ENCODE peak calls at places on chromosome 20, in six cellular contexts. One of them, this sample, is unnamed.

GRCh38 chr20:58135441-58136170 is 92.8 kb downstream of the ANKRD60 start:
- DNase-seq in left cardiac atrium: no peak
- DNase-seq in germinal center: no peak
- DNase-seq in heart left ventricle: no peak
- DNase-seq in Daoy: no peak
- DNase-seq in T-helper 9 cell: no peak
- DNase-seq in this sample: no peak

GRCh38 chr20:33812673-33813462 is 1.7 kb downstream of the CHMP4B start:
- DNase-seq in left cardiac atrium: no peak
- DNase-seq in germinal center: no peak
- DNase-seq in heart left ventricle: no peak
- DNase-seq in Daoy: no peak
- DNase-seq in T-helper 9 cell: no peak
- DNase-seq in this sample: no peak

GRCh38 chr20:5612476-5613291 is 137.5 kb upstream of the SHLD1 start:
- DNase-seq in left cardiac atrium: no peak
- DNase-seq in germinal center: no peak
- DNase-seq in heart left ventricle: no peak
- DNase-seq in Daoy: no peak
- DNase-seq in T-helper 9 cell: no peak
- DNase-seq in this sample: no peak

GRCh38 chr20:6698056-6698455 is 69.4 kb upstream of the BMP2 start:
- DNase-seq in left cardiac atrium: no peak
- DNase-seq in germinal center: no peak
- DNase-seq in heart left ventricle: no peak
- DNase-seq in Daoy: peak
- DNase-seq in T-helper 9 cell: no peak
- DNase-seq in this sample: no peak

GRCh38 chr20:22771706-22772105 is 187.3 kb upstream of the FOXA2 start:
- DNase-seq in left cardiac atrium: no peak
- DNase-seq in germinal center: no peak
- DNase-seq in heart left ventricle: no peak
- DNase-seq in Daoy: peak
- DNase-seq in T-helper 9 cell: no peak
- DNase-seq in this sample: no peak

GRCh38 chr20:17786221-17786718 is 86.5 kb downstream of the BANF2 start:
- DNase-seq in left cardiac atrium: peak
- DNase-seq in germinal center: no peak
- DNase-seq in heart left ventricle: peak
- DNase-seq in Daoy: peak
- DNase-seq in T-helper 9 cell: no peak
- DNase-seq in this sample: no peak

GRCh38 chr20:35773154-35773751 is 1.4 kb downstream of the PHF20 start:
- DNase-seq in left cardiac atrium: no peak
- DNase-seq in germinal center: no peak
- DNase-seq in heart left ventricle: no peak
- DNase-seq in Daoy: no peak
- DNase-seq in T-helper 9 cell: no peak
- DNase-seq in this sample: no peak

GRCh38 chr20:10376271-10377075 is 57.5 kb downstream of the MKKS start:
- DNase-seq in left cardiac atrium: no peak
- DNase-seq in germinal center: no peak
- DNase-seq in heart left ventricle: no peak
- DNase-seq in Daoy: peak
- DNase-seq in T-helper 9 cell: no peak
- DNase-seq in this sample: no peak

GRCh38 chr20:9068896-9069663 is at the start of gene PLCB4:
- DNase-seq in left cardiac atrium: peak
- DNase-seq in germinal center: no peak
- DNase-seq in heart left ventricle: peak
- DNase-seq in Daoy: peak
- DNase-seq in T-helper 9 cell: no peak
- DNase-seq in this sample: peak

GRCh38 chr20:3224681-3225421 is 14.1 kb downstream of the SLC4A11 start:
- DNase-seq in left cardiac atrium: no peak
- DNase-seq in germinal center: no peak
- DNase-seq in heart left ventricle: no peak
- DNase-seq in Daoy: no peak
- DNase-seq in T-helper 9 cell: no peak
- DNase-seq in this sample: no peak

GRCh38 chr20:64096535-64096934 is 10.8 kb downstream of the NPBWR2 start:
- DNase-seq in left cardiac atrium: no peak
- DNase-seq in germinal center: no peak
- DNase-seq in heart left ventricle: no peak
- DNase-seq in Daoy: no peak
- DNase-seq in T-helper 9 cell: no peak
- DNase-seq in this sample: no peak

GRCh38 chr20:31974975-31975481 is 7.1 kb downstream of the XKR7 start:
- DNase-seq in left cardiac atrium: no peak
- DNase-seq in germinal center: no peak
- DNase-seq in heart left ventricle: no peak
- DNase-seq in Daoy: no peak
- DNase-seq in T-helper 9 cell: no peak
- DNase-seq in this sample: no peak

GRCh38 chr20:39036011-39036410 is 73.9 kb downstream of the DHX35 start:
- DNase-seq in left cardiac atrium: no peak
- DNase-seq in germinal center: no peak
- DNase-seq in heart left ventricle: no peak
- DNase-seq in Daoy: no peak
- DNase-seq in T-helper 9 cell: no peak
- DNase-seq in this sample: no peak